ENCODE peak calls at places on chromosomes 6 and 20, in ten cellular contexts. C is fibroblast of lung, Z is transverse colon, V is cardiac fibroblast, O is upper lobe of right lung, S is astrocyte of the spinal cord, P is fibroblast of the aortic adventitia, F is BJ, W is ovary, N is endodermal cell. U is an unnamed sample.
A peak's percentile ranks its signal among the peaks of the same experiment; 100 is the strongest.

GRCh38 chr6:41728073-41728936 is 7.1 kb downstream of the TFEB start:
- DNase-seq in C (no peak), Z (peak; percentile 77), V (no peak), O (no peak), S (no peak), P (no peak), F (no peak), W (no peak), N (no peak), U (no peak)

GRCh38 chr20:37393196-37393862 is 47.4 kb downstream of the SRC start:
- DNase-seq in C (no peak), Z (no peak), V (no peak), O (no peak), S (no peak), P (no peak), F (no peak), W (no peak), N (peak; percentile 47), U (no peak)

GRCh38 chr6:40308533-40309306 is 278.4 kb downstream of the LRFN2 start:
- DNase-seq in C (peak; percentile 36), Z (peak; percentile 64), V (peak; percentile 36), O (no peak), S (peak; percentile 5), P (peak; percentile 40), F (no peak), W (peak; percentile 61), N (peak; percentile 97), U (peak; percentile 41)

GRCh38 chr6:109165392-109165964 is 70.2 kb downstream of the CEP57L1 start:
- DNase-seq in C (peak; percentile 86), Z (peak; percentile 15), V (peak; percentile 78), O (no peak), S (peak; percentile 65), P (peak; percentile 83), F (peak; percentile 22), W (no peak), N (peak; percentile 54), U (peak; percentile 78)

GRCh38 chr20:57076202-57076651 is 190.2 kb downstream of the BMP7 start:
- DNase-seq in C (no peak), Z (no peak), V (no peak), O (peak; percentile 16), S (peak; percentile 62), P (peak; percentile 5), F (peak; percentile 55), W (no peak), N (no peak), U (peak; percentile 46)

GRCh38 chr6:107264357-107264831 is 149.1 kb upstream of the BEND3 start:
- DNase-seq in C (peak; percentile 70), Z (no peak), V (peak; percentile 88), O (no peak), S (peak; percentile 50), P (peak; percentile 63), F (no peak), W (no peak), N (no peak), U (peak; percentile 88)

GRCh38 chr6:50257322-50257721 is 207.6 kb upstream of the DEFB112 start:
- DNase-seq in C (no peak), Z (no peak), V (no peak), O (no peak), S (no peak), P (no peak), F (no peak), W (no peak), N (no peak), U (no peak)

GRCh38 chr6:109082178-109082577 is 12.5 kb downstream of the SESN1 start:
- DNase-seq in C (peak; percentile 56), Z (no peak), V (peak; percentile 87), O (no peak), S (peak; percentile 8), P (peak; percentile 62), F (no peak), W (no peak), N (no peak), U (peak; percentile 81)

GRCh38 chr6:113697642-113698410 is 159.3 kb upstream of the MARCKS start:
- DNase-seq in C (peak; percentile 96), Z (no peak), V (peak; percentile 88), O (no peak), S (peak; percentile 90), P (peak; percentile 88), F (peak; percentile 86), W (no peak), N (no peak), U (peak; percentile 93)

GRCh38 chr20:47551841-47552240 is 50.2 kb downstream of the NCOA3 start:
- DNase-seq in C (no peak), Z (no peak), V (peak; percentile 40), O (no peak), S (no peak), P (no peak), F (no peak), W (no peak), N (no peak), U (peak; percentile 26)

GRCh38 chr6:44339763-44340625 is 2.5 kb upstream of the SPATS1 start:
- DNase-seq in C (no peak), Z (no peak), V (peak; percentile 75), O (no peak), S (no peak), P (no peak), F (no peak), W (no peak), N (no peak), U (peak; percentile 68)

GRCh38 chr20:23092861-23093543 is 6.9 kb upstream of the CD93 start:
- DNase-seq in C (no peak), Z (no peak), V (no peak), O (no peak), S (no peak), P (no peak), F (no peak), W (no peak), N (no peak), U (no peak)

GRCh38 chr20:14142171-14142570 is 146.9 kb downstream of the MACROD2 start:
- DNase-seq in C (peak; percentile 39), Z (peak; percentile 18), V (peak; percentile 8), O (no peak), S (peak; percentile 42), P (peak; percentile 78), F (peak; percentile 4), W (peak; percentile 40), N (peak; percentile 88), U (peak; percentile 41)

GRCh38 chr6:168136001-168136400 is 57.0 kb upstream of the FRMD1 start:
- DNase-seq in C (no peak), Z (no peak), V (no peak), O (no peak), S (no peak), P (no peak), F (no peak), W (no peak), N (peak; percentile 13), U (no peak)

GRCh38 chr20:34994509-34995131 is 39.0 kb downstream of the MYH7B start:
- DNase-seq in C (no peak), Z (no peak), V (no peak), O (no peak), S (no peak), P (no peak), F (no peak), W (no peak), N (no peak), U (no peak)

DNA sequence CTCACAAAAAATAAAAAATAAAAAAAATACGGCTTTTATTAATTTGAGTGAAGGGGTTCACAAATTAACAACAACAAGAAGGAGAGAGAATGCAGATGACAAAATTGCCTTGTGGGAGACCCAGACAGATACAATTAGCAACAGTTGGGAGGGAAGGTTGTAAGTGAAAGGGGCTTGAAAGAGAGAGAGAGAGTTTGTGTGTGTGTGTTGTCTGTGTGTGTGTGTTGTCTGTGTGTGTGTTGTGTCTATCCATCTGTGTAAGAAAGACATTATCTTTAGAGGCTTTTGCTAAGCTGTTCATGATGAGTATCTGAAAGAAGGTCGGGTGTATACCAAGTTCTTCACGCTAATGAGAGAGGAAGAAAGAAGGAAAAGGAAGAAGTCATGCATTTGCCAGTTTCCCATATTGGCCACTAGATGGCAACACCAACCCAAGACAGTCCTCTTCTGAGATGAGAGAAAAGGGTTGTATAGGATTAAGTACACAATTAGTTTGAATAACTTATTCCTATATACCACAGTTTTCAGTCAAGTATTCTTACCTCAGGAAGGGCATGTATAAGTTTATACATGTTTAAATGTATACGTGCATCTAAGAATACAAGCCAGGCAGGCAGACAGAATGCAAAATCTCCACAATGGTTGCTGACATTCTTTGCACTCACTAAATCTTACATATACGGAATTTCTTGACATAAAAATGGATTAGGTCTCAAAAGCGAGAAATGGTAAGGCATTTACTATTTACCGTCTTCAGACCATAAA is 63.7 kb upstream of the CD2AP start:
- DNase-seq in C (peak; percentile 82), Z (no peak), V (peak; percentile 84), O (no peak), S (peak; percentile 76), P (peak; percentile 82), F (peak; percentile 16), W (no peak), N (no peak), U (peak; percentile 74)
- H3K4me3 ChIP-seq in C (peak overlapping the region; percentile 61), Z (no peak overlapping the region), V (no peak overlapping the region), O (peak overlapping the region; percentile 51), S (peak overlapping the region; percentile 8), P (peak overlapping the region; percentile 6), F (peak overlapping the region; percentile 45), W (peak overlapping the region; percentile 27), N (no peak overlapping the region), U (peak overlapping the region; percentile 28)

DNA sequence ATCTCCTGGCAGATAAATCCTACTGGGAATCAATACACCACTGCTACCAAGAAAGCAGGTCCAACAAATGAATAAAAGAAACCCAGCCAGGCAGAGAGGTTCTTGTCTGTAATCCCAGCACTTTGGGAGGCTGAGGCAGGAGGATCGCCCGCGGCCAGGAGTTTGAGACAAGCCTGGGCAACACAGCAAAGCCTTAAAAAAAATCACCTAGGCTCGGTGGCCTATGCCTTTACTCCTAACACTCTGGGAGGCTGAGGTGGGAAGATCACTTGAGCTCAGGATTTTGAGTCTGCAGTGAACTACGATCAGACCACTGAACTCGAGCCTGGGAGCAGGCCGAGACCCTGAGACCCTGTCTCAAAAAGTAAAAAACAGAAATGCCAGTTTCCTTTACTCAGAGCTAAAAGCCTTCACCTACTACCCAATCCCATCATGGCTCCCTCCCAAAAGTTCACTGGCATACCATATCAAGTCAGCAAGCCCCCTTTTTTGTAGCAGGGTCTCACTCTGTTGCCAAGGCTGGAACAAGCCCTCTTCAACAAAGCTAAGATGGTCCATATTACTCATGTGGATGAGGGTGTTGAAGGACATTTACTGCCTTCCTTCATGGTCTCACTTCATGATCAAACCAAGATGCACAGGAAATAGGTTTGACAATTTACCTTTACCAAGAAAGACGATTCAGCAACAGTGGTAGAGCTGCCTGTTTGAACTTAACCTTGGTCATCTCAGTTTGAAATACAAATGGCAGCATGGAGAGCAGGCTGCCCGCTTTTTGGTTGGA is 5.3 kb downstream of the SNX5 start:
- DNase-seq in C (no peak), Z (no peak), V (no peak), O (no peak), S (no peak), P (no peak), F (no peak), W (no peak), N (no peak), U (no peak)
- H3K4me3 ChIP-seq in C (no peak overlapping the region), Z (no peak overlapping the region), V (no peak overlapping the region), O (no peak overlapping the region), S (no peak overlapping the region), P (no peak overlapping the region), F (no peak overlapping the region), W (no peak overlapping the region), N (peak overlapping the region; percentile 91), U (no peak overlapping the region)

GRCh38 chr20:43916073-43916874 is 1.6 kb downstream of the TOX2 start:
- DNase-seq in C (peak; percentile 45), Z (no peak), V (peak; percentile 48), O (no peak), S (peak; percentile 25), P (peak; percentile 47), F (no peak), W (no peak), N (peak; percentile 60), U (no peak)
- H3K4me3 ChIP-seq in C (peak overlapping the region; percentile 87), Z (peak overlapping the region; percentile 3), V (peak overlapping the region; percentile 61), O (peak overlapping the region; percentile 57), S (peak overlapping the region; percentile 58), P (peak overlapping the region; percentile 87), F (peak overlapping the region; percentile 53), W (no peak overlapping the region), N (peak overlapping the region; percentile 74), U (peak overlapping the region; percentile 61)

GRCh38 chr20:7981374-7981773 is 38.2 kb downstream of the TMX4 start:
- DNase-seq in C (no peak), Z (no peak), V (no peak), O (no peak), S (no peak), P (no peak), F (no peak), W (no peak), N (no peak), U (no peak)
- H3K4me3 ChIP-seq in C (no peak overlapping the region), Z (no peak overlapping the region), V (no peak overlapping the region), O (no peak overlapping the region), S (no peak overlapping the region), P (no peak overlapping the region), F (no peak overlapping the region), W (no peak overlapping the region), N (no peak overlapping the region), U (no peak overlapping the region)

U was measured in fibroblast of mammary gland.